ENCODE peak calls at places on chromosomes 16 and 17, in nine cellular contexts. Y is esophagus squamous epithelium, W is lower lobe of right lung, S is left ventricle myocardium inferior, G is tibial artery, D is ascending aorta, I is breast epithelium, V is pancreas, E is fibroblast of lung. P is an unnamed sample.
A peak's percentile ranks its signal among the peaks of the same experiment; 100 is the strongest.

GRCh38 chr16:10338426-10338825 is 47.4 kb upstream of the ATF7IP2 start:
- DNase-seq in Y (no peak), W (no peak), S (no peak), G (no peak), D (no peak), I (no peak), V (no peak), E (peak; percentile 80), P (no peak)

GRCh38 chr17:39705786-39706348 is 6.0 kb downstream of the ERBB2 start:
- DNase-seq in Y (no peak), W (peak; percentile 86), S (peak; percentile 53), G (peak; percentile 83), D (no peak), I (peak; percentile 92), V (peak; percentile 95), E (no peak), P (peak; percentile 39)

GRCh38 chr17:37576281-37576680 is 32.9 kb downstream of the SYNRG start:
- DNase-seq in Y (no peak), W (no peak), S (no peak), G (no peak), D (no peak), I (no peak), V (no peak), E (no peak), P (no peak)

GRCh38 chr17:8940866-8941471 is 24.5 kb downstream of the PIK3R5 start:
- DNase-seq in Y (no peak), W (no peak), S (no peak), G (no peak), D (no peak), I (no peak), V (no peak), E (no peak), P (no peak)

GRCh38 chr17:43994272-43995149 is 9.9 kb upstream of the NAGS start:
- DNase-seq in Y (no peak), W (peak; percentile 80), S (peak; percentile 54), G (peak; percentile 68), D (no peak), I (peak; percentile 30), V (peak; percentile 90), E (peak; percentile 33), P (peak; percentile 34)

GRCh38 chr17:29625037-29625750 is 2.5 kb upstream of the CORO6 start:
- DNase-seq in Y (no peak), W (no peak), S (no peak), G (no peak), D (no peak), I (no peak), V (no peak), E (peak; percentile 59), P (no peak)

GRCh38 chr16:49838361-49838638 is 17.6 kb downstream of the ZNF423 start:
- DNase-seq in Y (no peak), W (no peak), S (no peak), G (no peak), D (no peak), I (no peak), V (no peak), E (no peak), P (no peak)

GRCh38 chr16:11390573-11391495 is 45.6 kb downstream of the RMI2 start:
- DNase-seq in Y (no peak), W (peak; percentile 28), S (no peak), G (peak; percentile 45), D (no peak), I (no peak), V (no peak), E (no peak), P (no peak)

GRCh38 chr17:60422162-60422665 is at the start of gene CHCT1:
- DNase-seq in Y (no peak), W (peak; percentile 67), S (no peak), G (no peak), D (no peak), I (no peak), V (no peak), E (no peak), P (no peak)

GRCh38 chr17:38604479-38605229 is 1.1 kb downstream of the SRCIN1 start:
- DNase-seq in Y (no peak), W (no peak), S (no peak), G (no peak), D (no peak), I (no peak), V (peak; percentile 82), E (no peak), P (no peak)

DNA sequence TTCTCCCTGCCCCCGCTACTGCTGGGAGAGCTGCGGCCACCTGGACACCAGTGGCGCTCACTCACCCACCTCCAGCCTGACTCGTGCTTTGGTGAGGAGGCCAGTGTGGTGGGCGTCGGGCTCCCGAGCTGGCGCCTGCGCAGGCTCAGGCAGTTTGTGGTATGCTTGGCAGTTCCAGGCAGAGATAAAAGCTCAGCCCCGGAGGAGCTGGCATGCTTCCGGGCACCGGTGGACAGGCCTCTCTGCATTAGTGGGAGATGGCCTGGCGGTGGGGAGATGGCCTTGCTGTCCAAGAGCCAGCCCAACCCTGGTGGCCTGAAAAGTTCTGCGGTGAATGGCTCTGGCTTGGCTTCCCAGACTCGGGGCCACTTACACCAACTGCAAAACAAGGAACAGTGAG is 4.1 kb downstream of the ADGRG1 start:
- DNase-seq in Y (no peak), W (no peak), S (peak; percentile 41), G (no peak), D (no peak), I (no peak), V (peak; percentile 70), E (peak; percentile 65), P (no peak)
- H3K4me1 ChIP-seq in Y (peaks cover 93% of the 10 kb centered on the region), W (peaks cover 31% of the 10 kb centered on the region), S (peaks cover 83% of the 10 kb centered on the region), G (peaks cover 10% of the 10 kb centered on the region), D (no peaks in the 10 kb centered on the region), I (peaks cover 3% of the 10 kb centered on the region), V (peaks cover 21% of the 10 kb centered on the region), E (peaks cover 26% of the 10 kb centered on the region), P (no peaks in the 10 kb centered on the region)

GRCh38 chr17:30805944-30806456 is 18.5 kb downstream of the CRLF3 start:
- DNase-seq in Y (no peak), W (no peak), S (no peak), G (no peak), D (no peak), I (no peak), V (no peak), E (no peak), P (no peak)
- TF ChIP-seq CTCF in Y (no peak), W (peak; percentile 27), S (no peak), G (no peak), D (no peak), I (no peak), V (no peak), E (peak; percentile 10), P (no peak)

DNA sequence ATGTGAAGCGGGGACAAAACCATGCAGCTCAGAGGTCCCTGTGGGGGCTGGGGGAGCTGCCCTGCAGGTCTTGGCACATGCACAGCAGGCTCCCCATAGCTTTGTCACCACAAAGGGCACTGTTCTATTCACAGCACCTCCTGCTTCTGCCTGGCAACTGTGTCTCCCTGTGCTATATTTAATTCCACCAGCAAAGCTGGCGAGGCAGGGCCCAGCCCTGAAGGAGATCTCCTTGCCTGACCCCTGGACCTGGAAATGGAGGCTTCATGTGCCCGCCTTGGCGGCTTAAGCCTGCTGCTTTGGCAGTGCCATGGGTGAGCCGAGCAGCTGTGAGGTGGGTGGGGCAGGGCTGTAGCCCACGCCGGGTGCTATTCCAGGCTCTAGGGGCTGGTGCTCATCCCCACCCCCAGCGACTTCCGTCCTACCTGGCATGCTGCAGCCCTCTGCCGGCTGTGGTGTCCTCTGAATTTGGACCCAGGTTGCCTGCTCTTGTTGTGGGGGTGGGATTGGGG is 6.8 kb downstream of the LDHD start:
- DNase-seq in Y (no peak), W (no peak), S (peak; percentile 78), G (peak; percentile 88), D (no peak), I (no peak), V (no peak), E (no peak), P (peak; percentile 95)
- H3K4me1 ChIP-seq in Y (peaks cover 95% of the 10 kb centered on the region), W (peaks cover 78% of the 10 kb centered on the region), S (peaks cover 98% of the 10 kb centered on the region), G (peaks cover 37% of the 10 kb centered on the region), D (peaks cover 8% of the 10 kb centered on the region), I (peaks cover 23% of the 10 kb centered on the region), V (peaks cover 33% of the 10 kb centered on the region), E (peaks cover 44% of the 10 kb centered on the region), P (peaks cover 75% of the 10 kb centered on the region)

DNA sequence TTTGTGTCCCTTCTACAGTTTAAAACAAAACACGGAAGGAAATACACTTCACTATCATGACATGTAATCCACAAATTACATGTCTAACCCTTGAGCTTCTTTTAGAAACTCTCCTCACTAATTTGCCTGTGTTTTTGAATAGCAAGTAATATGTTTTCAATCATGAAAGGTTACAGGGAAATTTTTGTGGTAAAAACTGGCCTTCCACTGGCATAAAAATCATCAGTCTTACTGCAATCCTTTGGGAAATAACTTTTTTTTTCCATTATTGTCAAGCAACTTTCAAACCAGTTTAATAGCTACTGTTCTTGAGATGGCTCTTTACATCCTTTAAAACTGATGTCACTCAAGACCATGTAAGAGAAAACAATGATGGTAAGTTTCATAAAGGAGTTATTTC is 27.0 kb downstream of the MYO1D start:
- DNase-seq in Y (no peak), W (no peak), S (no peak), G (no peak), D (no peak), I (no peak), V (no peak), E (no peak), P (no peak)
- TF ChIP-seq CTCF in Y (no peak), W (no peak), S (no peak), G (no peak), D (no peak), I (no peak), V (no peak), E (no peak), P (no peak)

GRCh38 chr17:75681289-75681688 is 14.2 kb downstream of the SAP30BP start:
- DNase-seq in Y (no peak), W (no peak), S (no peak), G (no peak), D (no peak), I (no peak), V (no peak), E (peak; percentile 81), P (no peak)
- H3K4me1 ChIP-seq in Y (peaks cover 63% of the 10 kb centered on the region), W (peaks cover 42% of the 10 kb centered on the region), S (peaks cover 69% of the 10 kb centered on the region), G (no peaks in the 10 kb centered on the region), D (no peaks in the 10 kb centered on the region), I (peaks cover 6% of the 10 kb centered on the region), V (no peaks in the 10 kb centered on the region), E (peaks cover 8% of the 10 kb centered on the region), P (peaks cover 23% of the 10 kb centered on the region)

DNA sequence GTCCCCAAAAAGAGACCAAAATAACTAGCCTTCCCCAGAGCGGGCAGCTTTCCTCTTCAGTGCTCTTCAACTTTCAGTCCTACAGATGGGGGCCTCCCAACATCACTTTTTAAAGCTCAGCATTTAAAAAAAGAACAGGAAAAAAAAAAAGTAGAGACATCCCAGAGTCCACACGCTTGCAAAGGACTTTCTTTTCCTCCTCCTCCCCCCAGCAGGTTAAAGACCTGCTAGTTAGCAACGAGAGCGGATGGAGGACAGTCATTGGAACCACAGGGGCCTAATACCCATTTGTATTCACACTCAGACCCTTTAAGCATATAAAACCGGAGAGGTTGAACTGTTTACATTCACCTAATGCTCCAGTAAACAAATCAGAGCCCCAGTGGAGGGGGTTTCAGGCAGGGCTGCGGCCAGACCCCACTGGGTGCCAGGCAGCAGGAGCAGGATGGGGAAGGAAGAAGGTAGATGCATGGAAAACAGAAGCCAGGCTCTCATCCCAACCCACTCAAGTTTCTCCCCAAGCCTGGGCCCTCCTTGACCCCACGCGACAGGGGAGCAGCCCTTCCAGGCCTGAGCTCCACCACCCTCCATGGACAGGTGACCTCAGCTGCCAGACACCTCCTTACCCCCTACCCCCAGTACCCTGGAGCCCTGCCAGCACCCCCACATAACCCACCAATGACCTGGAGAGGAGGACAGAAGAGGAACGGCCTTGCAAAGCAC is 15.2 kb downstream of the ZFHX3 start:
- DNase-seq in Y (no peak), W (no peak), S (no peak), G (peak; percentile 72), D (no peak), I (no peak), V (peak; percentile 72), E (no peak), P (no peak)
- TF ChIP-seq CTCF in Y (no peak), W (no peak), S (no peak), G (no peak), D (no peak), I (no peak), V (no peak), E (no peak), P (no peak)

GRCh38 chr17:82239401-82239925 is 10.6 kb downstream of the SLC16A3 start:
- DNase-seq in Y (no peak), W (peak; percentile 48), S (no peak), G (peak; percentile 68), D (no peak), I (no peak), V (peak; percentile 74), E (no peak), P (no peak)
- H3K4me1 ChIP-seq in Y (peaks cover 99% of the 10 kb centered on the region), W (peaks cover 86% of the 10 kb centered on the region), S (peaks cover 92% of the 10 kb centered on the region), G (peaks cover 76% of the 10 kb centered on the region), D (peaks cover 47% of the 10 kb centered on the region), I (peaks cover 31% of the 10 kb centered on the region), V (peaks cover 31% of the 10 kb centered on the region), E (peaks cover 55% of the 10 kb centered on the region), P (peaks cover 93% of the 10 kb centered on the region)

P was measured in gastrocnemius medialis.